ENCODE peak calls at places on chromosomes 4 and X, in six cellular contexts. M is stimulated activated naive B cell treated with anti-CD40 and anti-IgM and Interleukin-4, amounts not matched to agents 10 μg/mL and 1 μg/mL and 100 μg/mL, for 72 hours; C is H4; T is progenitor cell of endocrine pancreas; I is cardiac muscle cell; L is lower leg skin. U is an unnamed sample.

GRCh38 chrX:48509245-48509590 is 426 bp downstream of the PORCN start:
- DNase-seq in M (no peak), L (no peak), I (no peak), C (no peak), T (no peak), U (no peak)

GRCh38 chr4:106304632-106305031 is 11.4 kb downstream of the TBCK start:
- DNase-seq in M (no peak), C (no peak), T (no peak), I (no peak), L (no peak), U (no peak)

GRCh38 chr4:173399016-173399415 is at the start of gene SCRG1:
- DNase-seq in L (no peak), T (no peak), I (peak), M (no peak), C (no peak), U (no peak)

GRCh38 chr4:168384437-168385141 is 66.0 kb upstream of the DDX60 start:
- DNase-seq in I (no peak), T (no peak), M (no peak), L (no peak), C (no peak), U (no peak)

GRCh38 chr4:182348947-182349346 is 105.7 kb downstream of the TENM3 start:
- DNase-seq in L (no peak), M (no peak), I (no peak), T (no peak), C (no peak), U (no peak)

GRCh38 chrX:39112143-39112542 is 310.9 kb downstream of the MID1IP1 start:
- DNase-seq in C (no peak), M (no peak), I (no peak), T (no peak), L (no peak), U (no peak)

GRCh38 chr4:153039542-153040185 is 103.5 kb downstream of the FHDC1 start:
- DNase-seq in L (no peak), C (no peak), T (no peak), M (no peak), I (no peak), U (no peak)

GRCh38 chr4:6269400-6269650 is 325 bp upstream of the WFS1 start:
- DNase-seq in T (no peak), M (no peak), C (no peak), L (no peak), I (no peak), U (no peak)

GRCh38 chrX:40755291-40756249 is 20.2 kb upstream of the MED14 start:
- DNase-seq in M (no peak), I (peak), L (no peak), C (no peak), T (no peak), U (no peak)

GRCh38 chr4:26860157-26860921 is at the start of gene STIM2:
- DNase-seq in L (peak), C (peak), I (peak), M (peak), T (peak), U (peak)

GRCh38 chr4:119300388-119301131 is 21.4 kb downstream of the FABP2 start:
- DNase-seq in M (peak), I (peak), L (peak), C (peak), T (peak), U (peak)

GRCh38 chr4:128831526-128832252 is 22.2 kb downstream of the JADE1 start:
- DNase-seq in C (no peak), M (no peak), T (no peak), L (no peak), I (no peak), U (no peak)

GRCh38 chrX:45784590-45784989 is 583.9 kb upstream of the DIPK2B start:
- DNase-seq in L (no peak), I (no peak), M (no peak), T (no peak), C (no peak), U (no peak)

GRCh38 chrX:72122621-72123275 is 9.0 kb downstream of the RTL5 start:
- DNase-seq in L (peak), M (no peak), I (no peak), C (no peak), T (no peak), U (no peak)

GRCh38 chrX:20361890-20362262 is 95.2 kb upstream of the RPS6KA3 start:
- DNase-seq in C (peak), T (no peak), L (no peak), M (no peak), I (peak), U (no peak)

GRCh38 chr4:67746797-67747495 is 7.2 kb downstream of the GNRHR start:
- DNase-seq in T (no peak), L (no peak), I (peak), C (no peak), M (no peak), U (peak)

GRCh38 chrX:12379666-12380065 is 241.4 kb downstream of the FRMPD4 start:
- DNase-seq in I (no peak), L (no peak), C (no peak), T (no peak), M (no peak), U (no peak)

GRCh38 chr4:10098770-10099139 is 17.8 kb downstream of the WDR1 start:
- DNase-seq in T (no peak), L (no peak), C (peak), M (no peak), I (no peak), U (no peak)

GRCh38 chr4:180650273-180650672 is 1592.9 kb upstream of the TENM3 start:
- DNase-seq in M (no peak), L (no peak), I (no peak), T (no peak), C (no peak), U (no peak)

GRCh38 chr4:85603437-85604336 is 128.7 kb downstream of the ARHGAP24 start:
- DNase-seq in T (no peak), I (no peak), L (no peak), C (no peak), M (no peak), U (no peak)

GRCh38 chr4:163540977-163541376 is 46.5 kb downstream of the TMA16 start:
- DNase-seq in I (no peak), T (no peak), C (peak), M (no peak), L (no peak), U (no peak)

GRCh38 chr4:85482000-85482738 is 7.2 kb downstream of the ARHGAP24 start:
- DNase-seq in L (no peak), M (no peak), T (no peak), C (no peak), I (no peak), U (no peak)

U was measured in GM12864.